ENCODE peak calls at places on chromosomes 4 and X, in five cellular contexts. One of them, this sample, is unnamed.

GRCh38 chrX:55135171-55135570 is 46.4 kb downstream of the PAGE2 start:
- DNase-seq in SJSA1: no peak
- DNase-seq in pancreas: peak; percentile 6
- DNase-seq in GM23338: peak; percentile 20
- DNase-seq in heart right ventricle: peak; percentile 9
- DNase-seq in this sample: peak; percentile 61

GRCh38 chr4:5785806-5786680 is 75.0 kb downstream of the EVC start:
- DNase-seq in SJSA1: no peak
- DNase-seq in pancreas: peak; percentile 19
- DNase-seq in GM23338: no peak
- DNase-seq in heart right ventricle: no peak
- DNase-seq in this sample: peak; percentile 50

GRCh38 chr4:90951037-90951436 is 823.8 kb downstream of the CCSER1 start:
- DNase-seq in SJSA1: no peak
- DNase-seq in pancreas: peak; percentile 18
- DNase-seq in GM23338: peak; percentile 7
- DNase-seq in heart right ventricle: no peak
- DNase-seq in this sample: peak; percentile 0

GRCh38 chrX:15524417-15524816 is 23.8 kb downstream of the BMX start:
- DNase-seq in SJSA1: no peak
- DNase-seq in pancreas: no peak
- DNase-seq in GM23338: no peak
- DNase-seq in heart right ventricle: peak; percentile 8
- DNase-seq in this sample: peak; percentile 80

GRCh38 chrX:24395775-24396174 is 35.3 kb downstream of the SUPT20HL1 start:
- DNase-seq in SJSA1: no peak
- DNase-seq in pancreas: peak; percentile 30
- DNase-seq in GM23338: peak; percentile 75
- DNase-seq in heart right ventricle: peak; percentile 64
- DNase-seq in this sample: peak; percentile 76

GRCh38 chr4:83386931-83387897 is 52.6 kb upstream of the HPSE start:
- DNase-seq in SJSA1: no peak
- DNase-seq in pancreas: no peak
- DNase-seq in GM23338: peak; percentile 47
- DNase-seq in heart right ventricle: no peak
- DNase-seq in this sample: no peak

GRCh38 chr4:56701156-56701471 is 20.0 kb upstream of the HOPX start:
- DNase-seq in SJSA1: no peak
- DNase-seq in pancreas: no peak
- DNase-seq in GM23338: no peak
- DNase-seq in heart right ventricle: no peak
- DNase-seq in this sample: no peak

GRCh38 chr4:5500165-5500564 is 208.2 kb downstream of the EVC2 start:
- DNase-seq in SJSA1: no peak
- DNase-seq in pancreas: no peak
- DNase-seq in GM23338: no peak
- DNase-seq in heart right ventricle: no peak
- DNase-seq in this sample: no peak

GRCh38 chrX:10282490-10282889 is 125.7 kb downstream of the CLCN4 start:
- DNase-seq in SJSA1: no peak
- DNase-seq in pancreas: no peak
- DNase-seq in GM23338: peak; percentile 26
- DNase-seq in heart right ventricle: no peak
- DNase-seq in this sample: no peak

GRCh38 chrX:11629593-11630211 is 36.0 kb downstream of the ARHGAP6 start:
- DNase-seq in SJSA1: no peak
- DNase-seq in pancreas: no peak
- DNase-seq in GM23338: peak; percentile 27
- DNase-seq in heart right ventricle: peak; percentile 56
- DNase-seq in this sample: no peak

GRCh38 chr4:156598138-156598681 is 373.4 kb downstream of the PDGFC start:
- DNase-seq in SJSA1: no peak
- DNase-seq in pancreas: no peak
- DNase-seq in GM23338: no peak
- DNase-seq in heart right ventricle: no peak
- DNase-seq in this sample: peak; percentile 40

GRCh38 chrX:53403535-53403934 is 18.9 kb downstream of the SMC1A start:
- DNase-seq in SJSA1: no peak
- DNase-seq in pancreas: no peak
- DNase-seq in GM23338: no peak
- DNase-seq in heart right ventricle: no peak
- DNase-seq in this sample: no peak

GRCh38 chr4:124018383-124019317 is 622.1 kb downstream of the SPRY1 start:
- DNase-seq in SJSA1: peak; percentile 46
- DNase-seq in pancreas: peak; percentile 9
- DNase-seq in GM23338: peak; percentile 6
- DNase-seq in heart right ventricle: peak; percentile 75
- DNase-seq in this sample: peak; percentile 33

GRCh38 chrX:16664059-16664458 is 14.1 kb downstream of the S100G start:
- DNase-seq in SJSA1: no peak
- DNase-seq in pancreas: no peak
- DNase-seq in GM23338: no peak
- DNase-seq in heart right ventricle: no peak
- DNase-seq in this sample: peak; percentile 45

GRCh38 chr4:48268956-48269860 is at the start of gene TEC:
- DNase-seq in SJSA1: no peak
- DNase-seq in pancreas: peak; percentile 50
- DNase-seq in GM23338: peak; percentile 80
- DNase-seq in heart right ventricle: peak; percentile 34
- DNase-seq in this sample: peak; percentile 29

GRCh38 chr4:130125468-130125867 is 1029.5 kb downstream of the C4orf33 start:
- DNase-seq in SJSA1: no peak
- DNase-seq in pancreas: no peak
- DNase-seq in GM23338: no peak
- DNase-seq in heart right ventricle: no peak
- DNase-seq in this sample: no peak

GRCh38 chrX:133569217-133569616 is 153.9 kb upstream of the GPC4 start:
- DNase-seq in SJSA1: no peak
- DNase-seq in pancreas: no peak
- DNase-seq in GM23338: no peak
- DNase-seq in heart right ventricle: no peak
- DNase-seq in this sample: no peak

GRCh38 chr4:166415749-166416148 is 542.7 kb downstream of the TLL1 start:
- DNase-seq in SJSA1: no peak
- DNase-seq in pancreas: no peak
- DNase-seq in GM23338: no peak
- DNase-seq in heart right ventricle: no peak
- DNase-seq in this sample: no peak

GRCh38 chr4:110878413-110878812 is 255.5 kb upstream of the PITX2 start:
- DNase-seq in SJSA1: no peak
- DNase-seq in pancreas: no peak
- DNase-seq in GM23338: no peak
- DNase-seq in heart right ventricle: no peak
- DNase-seq in this sample: no peak

GRCh38 chrX:111360839-111361238 is 51.2 kb downstream of the DCX start:
- DNase-seq in SJSA1: no peak
- DNase-seq in pancreas: no peak
- DNase-seq in GM23338: peak; percentile 30
- DNase-seq in heart right ventricle: no peak
- DNase-seq in this sample: no peak

GRCh38 chr4:155954939-155955338 is 1.3 kb upstream of the CTSO start:
- DNase-seq in SJSA1: no peak
- DNase-seq in pancreas: no peak
- DNase-seq in GM23338: no peak
- DNase-seq in heart right ventricle: no peak
- DNase-seq in this sample: no peak

GRCh38 chrX:68757331-68757730 is 71.5 kb upstream of the EFNB1 start:
- DNase-seq in SJSA1: no peak
- DNase-seq in pancreas: no peak
- DNase-seq in GM23338: no peak
- DNase-seq in heart right ventricle: no peak
- DNase-seq in this sample: no peak

GRCh38 chr4:20331642-20332041 is 79.9 kb downstream of the SLIT2 start:
- DNase-seq in SJSA1: no peak
- DNase-seq in pancreas: no peak
- DNase-seq in GM23338: no peak
- DNase-seq in heart right ventricle: no peak
- DNase-seq in this sample: no peak

GRCh38 chr4:122577808-122578781 is 42.8 kb downstream of the IL21 start:
- DNase-seq in SJSA1: no peak
- DNase-seq in pancreas: no peak
- DNase-seq in GM23338: peak; percentile 76
- DNase-seq in heart right ventricle: peak; percentile 5
- DNase-seq in this sample: peak; percentile 62

GRCh38 chr4:138035781-138036258 is 206.3 kb downstream of the SLC7A11 start:
- DNase-seq in SJSA1: no peak
- DNase-seq in pancreas: no peak
- DNase-seq in GM23338: peak; percentile 84
- DNase-seq in heart right ventricle: peak; percentile 11
- DNase-seq in this sample: peak; percentile 83

GRCh38 chrX:1221296-1221845 is 8.9 kb upstream of the CRLF2 start:
- DNase-seq in SJSA1: no peak
- DNase-seq in pancreas: no peak
- DNase-seq in GM23338: no peak
- DNase-seq in heart right ventricle: no peak
- DNase-seq in this sample: no peak

GRCh38 chrX:131895002-131895401 is 128.1 kb upstream of the STK26 start:
- DNase-seq in SJSA1: no peak
- DNase-seq in pancreas: no peak
- DNase-seq in GM23338: no peak
- DNase-seq in heart right ventricle: no peak
- DNase-seq in this sample: no peak

GRCh38 chr4:17283832-17284231 is 228.1 kb downstream of the QDPR start:
- DNase-seq in SJSA1: no peak
- DNase-seq in pancreas: no peak
- DNase-seq in GM23338: no peak
- DNase-seq in heart right ventricle: no peak
- DNase-seq in this sample: no peak

GRCh38 chr4:186820371-186820990 is 96.8 kb upstream of the FAT1 start:
- DNase-seq in SJSA1: no peak
- DNase-seq in pancreas: no peak
- DNase-seq in GM23338: no peak
- DNase-seq in heart right ventricle: peak; percentile 22
- DNase-seq in this sample: no peak

GRCh38 chrX:134144231-134144630 is 92.8 kb upstream of the CCDC160 start:
- DNase-seq in SJSA1: no peak
- DNase-seq in pancreas: no peak
- DNase-seq in GM23338: peak; percentile 35
- DNase-seq in heart right ventricle: no peak
- DNase-seq in this sample: peak; percentile 16